ENCODE peak calls at places on chromosome X, in six cellular contexts. One of them, this sample, is unnamed.

GRCh38 chrX:110402091-110402854 is 43.6 kb downstream of the RTL9 start:
- DNase-seq in tibial nerve: peak
- DNase-seq in suprapubic skin: peak
- DNase-seq in upper lobe of left lung: no peak
- DNase-seq in sigmoid colon: peak
- DNase-seq in A549: peak
- DNase-seq in this sample: no peak

GRCh38 chrX:100745806-100746537 is 14.1 kb upstream of the SYTL4 start:
- DNase-seq in suprapubic skin: no peak
- DNase-seq in tibial nerve: peak
- DNase-seq in A549: no peak
- DNase-seq in upper lobe of left lung: no peak
- DNase-seq in sigmoid colon: peak
- DNase-seq in this sample: peak

GRCh38 chrX:131778269-131779218 is 234.7 kb downstream of the OR13H1 start:
- DNase-seq in tibial nerve: no peak
- DNase-seq in upper lobe of left lung: peak
- DNase-seq in suprapubic skin: peak
- DNase-seq in sigmoid colon: peak
- DNase-seq in A549: peak
- DNase-seq in this sample: peak

GRCh38 chrX:70554081-70554480 is 109.4 kb downstream of the DLG3 start:
- DNase-seq in A549: peak
- DNase-seq in suprapubic skin: no peak
- DNase-seq in upper lobe of left lung: no peak
- DNase-seq in tibial nerve: no peak
- DNase-seq in sigmoid colon: no peak
- DNase-seq in this sample: no peak

GRCh38 chrX:123731987-123732678 is 719 bp downstream of the THOC2 start:
- DNase-seq in tibial nerve: no peak
- DNase-seq in A549: peak
- DNase-seq in upper lobe of left lung: no peak
- DNase-seq in suprapubic skin: peak
- DNase-seq in sigmoid colon: no peak
- DNase-seq in this sample: peak

GRCh38 chrX:132750312-132751042 is 208.0 kb downstream of the HS6ST2 start:
- DNase-seq in suprapubic skin: no peak
- DNase-seq in sigmoid colon: no peak
- DNase-seq in upper lobe of left lung: no peak
- DNase-seq in tibial nerve: no peak
- DNase-seq in A549: no peak
- DNase-seq in this sample: no peak

GRCh38 chrX:139795196-139795595 is 87.2 kb upstream of the MCF2 start:
- DNase-seq in sigmoid colon: no peak
- DNase-seq in upper lobe of left lung: no peak
- DNase-seq in suprapubic skin: no peak
- DNase-seq in A549: no peak
- DNase-seq in tibial nerve: no peak
- DNase-seq in this sample: no peak

GRCh38 chrX:123562342-123563146 is 170.3 kb downstream of the THOC2 start:
- DNase-seq in sigmoid colon: no peak
- DNase-seq in upper lobe of left lung: no peak
- DNase-seq in suprapubic skin: no peak
- DNase-seq in A549: no peak
- DNase-seq in tibial nerve: no peak
- DNase-seq in this sample: no peak

GRCh38 chrX:153649178-153649914 is 2.3 kb downstream of the DUSP9 start:
- DNase-seq in A549: peak
- DNase-seq in suprapubic skin: peak
- DNase-seq in tibial nerve: no peak
- DNase-seq in upper lobe of left lung: peak
- DNase-seq in sigmoid colon: peak
- DNase-seq in this sample: peak

GRCh38 chrX:37472836-37473235 is 98.6 kb upstream of the LANCL3 start:
- DNase-seq in suprapubic skin: no peak
- DNase-seq in sigmoid colon: no peak
- DNase-seq in upper lobe of left lung: no peak
- DNase-seq in tibial nerve: no peak
- DNase-seq in A549: no peak
- DNase-seq in this sample: no peak

GRCh38 chrX:18649498-18649951 is 22.4 kb downstream of the RS1 start:
- DNase-seq in sigmoid colon: no peak
- DNase-seq in upper lobe of left lung: peak
- DNase-seq in A549: no peak
- DNase-seq in suprapubic skin: no peak
- DNase-seq in tibial nerve: no peak
- DNase-seq in this sample: no peak

GRCh38 chrX:38965883-38966282 is 164.6 kb downstream of the MID1IP1 start:
- DNase-seq in suprapubic skin: no peak
- DNase-seq in sigmoid colon: no peak
- DNase-seq in A549: no peak
- DNase-seq in tibial nerve: no peak
- DNase-seq in upper lobe of left lung: no peak
- DNase-seq in this sample: no peak

GRCh38 chrX:110851780-110852179 is 56.2 kb upstream of the CHRDL1 start:
- DNase-seq in sigmoid colon: no peak
- DNase-seq in suprapubic skin: no peak
- DNase-seq in upper lobe of left lung: no peak
- DNase-seq in tibial nerve: no peak
- DNase-seq in A549: peak
- DNase-seq in this sample: no peak

GRCh38 chrX:45068555-45068954 is 132.1 kb downstream of the DIPK2B start:
- DNase-seq in sigmoid colon: no peak
- DNase-seq in upper lobe of left lung: no peak
- DNase-seq in tibial nerve: no peak
- DNase-seq in A549: no peak
- DNase-seq in suprapubic skin: no peak
- DNase-seq in this sample: no peak

GRCh38 chrX:114532093-114532805 is 51.6 kb upstream of the HTR2C start:
- DNase-seq in tibial nerve: no peak
- DNase-seq in suprapubic skin: no peak
- DNase-seq in A549: no peak
- DNase-seq in upper lobe of left lung: no peak
- DNase-seq in sigmoid colon: no peak
- DNase-seq in this sample: no peak

GRCh38 chrX:100652266-100652665 is 8.3 kb downstream of the SRPX2 start:
- DNase-seq in suprapubic skin: no peak
- DNase-seq in A549: no peak
- DNase-seq in upper lobe of left lung: no peak
- DNase-seq in tibial nerve: no peak
- DNase-seq in sigmoid colon: no peak
- DNase-seq in this sample: no peak

GRCh38 chrX:139932077-139932900 is 564 bp downstream of the ATP11C start:
- DNase-seq in upper lobe of left lung: peak
- DNase-seq in sigmoid colon: peak
- DNase-seq in tibial nerve: peak
- DNase-seq in A549: peak
- DNase-seq in suprapubic skin: peak
- DNase-seq in this sample: peak

GRCh38 chrX:39907964-39908616 is 189.7 kb downstream of the BCOR start:
- DNase-seq in suprapubic skin: no peak
- DNase-seq in sigmoid colon: peak
- DNase-seq in upper lobe of left lung: peak
- DNase-seq in tibial nerve: peak
- DNase-seq in A549: peak
- DNase-seq in this sample: peak

GRCh38 chrX:12844319-12844718 is 22.6 kb upstream of the TLR7 start:
- DNase-seq in tibial nerve: no peak
- DNase-seq in suprapubic skin: no peak
- DNase-seq in A549: no peak
- DNase-seq in sigmoid colon: no peak
- DNase-seq in upper lobe of left lung: no peak
- DNase-seq in this sample: no peak

GRCh38 chrX:115560978-115561604 is at the start of gene PLS3:
- DNase-seq in suprapubic skin: peak
- DNase-seq in upper lobe of left lung: peak
- DNase-seq in A549: peak
- DNase-seq in tibial nerve: peak
- DNase-seq in sigmoid colon: peak
- DNase-seq in this sample: peak

GRCh38 chrX:53483838-53484420 is 49.8 kb upstream of the HSD17B10 start:
- DNase-seq in A549: no peak
- DNase-seq in suprapubic skin: no peak
- DNase-seq in tibial nerve: no peak
- DNase-seq in upper lobe of left lung: no peak
- DNase-seq in sigmoid colon: no peak
- DNase-seq in this sample: no peak

GRCh38 chrX:119539872-119540271 is 25.3 kb downstream of the STEEP1 start:
- DNase-seq in upper lobe of left lung: no peak
- DNase-seq in A549: no peak
- DNase-seq in sigmoid colon: no peak
- DNase-seq in tibial nerve: no peak
- DNase-seq in suprapubic skin: no peak
- DNase-seq in this sample: no peak
- TF ChIP-seq CTCF in upper lobe of left lung: no peak
- TF ChIP-seq CTCF in A549: no peak
- TF ChIP-seq CTCF in sigmoid colon: no peak
- TF ChIP-seq CTCF in tibial nerve: no peak
- TF ChIP-seq CTCF in suprapubic skin: no peak
- TF ChIP-seq CTCF in this sample: no peak

GRCh38 chrX:135530097-135530496 is 9.6 kb downstream of the INTS6L start:
- DNase-seq in suprapubic skin: no peak
- DNase-seq in sigmoid colon: no peak
- DNase-seq in tibial nerve: no peak
- DNase-seq in upper lobe of left lung: no peak
- DNase-seq in A549: no peak
- DNase-seq in this sample: no peak

GRCh38 chrX:135535077-135535630 is 14.7 kb downstream of the INTS6L start:
- DNase-seq in upper lobe of left lung: no peak
- DNase-seq in suprapubic skin: no peak
- DNase-seq in sigmoid colon: no peak
- DNase-seq in tibial nerve: no peak
- DNase-seq in A549: no peak
- DNase-seq in this sample: no peak

GRCh38 chrX:135528756-135529155 is 8.3 kb downstream of the INTS6L start:
- DNase-seq in A549: no peak
- DNase-seq in sigmoid colon: no peak
- DNase-seq in upper lobe of left lung: no peak
- DNase-seq in tibial nerve: no peak
- DNase-seq in suprapubic skin: no peak
- DNase-seq in this sample: no peak

GRCh38 chrX:135528274-135528673 is 7.8 kb downstream of the INTS6L start:
- DNase-seq in tibial nerve: no peak
- DNase-seq in A549: no peak
- DNase-seq in suprapubic skin: no peak
- DNase-seq in upper lobe of left lung: no peak
- DNase-seq in sigmoid colon: no peak
- DNase-seq in this sample: no peak

DNA sequence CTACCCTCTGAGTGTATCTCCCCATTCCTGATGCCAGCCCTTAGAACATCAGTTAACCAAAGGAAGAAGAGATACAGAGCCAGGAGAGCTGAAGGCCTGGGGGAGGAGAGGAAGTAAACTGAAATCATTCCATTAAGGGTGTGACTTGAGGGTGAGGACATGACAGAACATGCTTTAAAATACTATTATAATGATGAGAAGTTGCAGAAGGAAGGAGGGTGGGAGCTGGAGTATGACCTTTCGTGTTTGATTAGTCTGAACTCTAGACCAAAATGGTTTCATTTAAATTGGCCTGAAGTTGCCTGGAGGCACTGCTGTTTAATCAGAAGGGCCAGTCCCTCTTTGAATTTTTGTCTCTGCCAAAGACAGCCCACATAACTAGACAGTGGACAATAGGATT is 11.4 kb downstream of the INTS6L start:
- DNase-seq in upper lobe of left lung: no peak
- DNase-seq in sigmoid colon: no peak
- DNase-seq in tibial nerve: no peak
- DNase-seq in suprapubic skin: no peak
- DNase-seq in A549: no peak
- DNase-seq in this sample: no peak
- TF ChIP-seq EP300 in upper lobe of left lung: no peak
- TF ChIP-seq EP300 in sigmoid colon: no peak
- TF ChIP-seq EP300 in tibial nerve: no peak
- TF ChIP-seq EP300 in suprapubic skin: no peak
- TF ChIP-seq EP300 in A549: no peak
- TF ChIP-seq EP300 in this sample: no peak

GRCh38 chrX:48737213-48737938 is 24.2 kb upstream of the GLOD5 start:
- DNase-seq in upper lobe of left lung: peak
- DNase-seq in suprapubic skin: peak
- DNase-seq in A549: peak
- DNase-seq in sigmoid colon: peak
- DNase-seq in tibial nerve: peak
- DNase-seq in this sample: peak
- TF ChIP-seq POLR2A in upper lobe of left lung: peak
- TF ChIP-seq POLR2A in suprapubic skin: no peak
- TF ChIP-seq POLR2A in A549: peak
- TF ChIP-seq POLR2A in sigmoid colon: peak
- TF ChIP-seq POLR2A in tibial nerve: peak
- TF ChIP-seq POLR2A in this sample: peak

GRCh38 chrX:23904096-23904495 is 3.6 kb downstream of the APOO start:
- DNase-seq in A549: no peak
- DNase-seq in suprapubic skin: no peak
- DNase-seq in upper lobe of left lung: no peak
- DNase-seq in sigmoid colon: no peak
- DNase-seq in tibial nerve: no peak
- DNase-seq in this sample: no peak

GRCh38 chrX:23907496-23908218 is at the start of the genes APOO and CXorf58:
- DNase-seq in tibial nerve: peak
- DNase-seq in upper lobe of left lung: peak
- DNase-seq in A549: peak
- DNase-seq in suprapubic skin: peak
- DNase-seq in sigmoid colon: peak
- DNase-seq in this sample: peak

GRCh38 chrX:23907106-23907495 is 637 bp downstream of the APOO start:
- DNase-seq in suprapubic skin: no peak
- DNase-seq in A549: no peak
- DNase-seq in sigmoid colon: no peak
- DNase-seq in upper lobe of left lung: no peak
- DNase-seq in tibial nerve: no peak
- DNase-seq in this sample: no peak

GRCh38 chrX:23911436-23911835 is 3.6 kb downstream of the CXorf58 start:
- DNase-seq in upper lobe of left lung: no peak
- DNase-seq in suprapubic skin: no peak
- DNase-seq in sigmoid colon: no peak
- DNase-seq in tibial nerve: no peak
- DNase-seq in A549: no peak
- DNase-seq in this sample: no peak

DNA sequence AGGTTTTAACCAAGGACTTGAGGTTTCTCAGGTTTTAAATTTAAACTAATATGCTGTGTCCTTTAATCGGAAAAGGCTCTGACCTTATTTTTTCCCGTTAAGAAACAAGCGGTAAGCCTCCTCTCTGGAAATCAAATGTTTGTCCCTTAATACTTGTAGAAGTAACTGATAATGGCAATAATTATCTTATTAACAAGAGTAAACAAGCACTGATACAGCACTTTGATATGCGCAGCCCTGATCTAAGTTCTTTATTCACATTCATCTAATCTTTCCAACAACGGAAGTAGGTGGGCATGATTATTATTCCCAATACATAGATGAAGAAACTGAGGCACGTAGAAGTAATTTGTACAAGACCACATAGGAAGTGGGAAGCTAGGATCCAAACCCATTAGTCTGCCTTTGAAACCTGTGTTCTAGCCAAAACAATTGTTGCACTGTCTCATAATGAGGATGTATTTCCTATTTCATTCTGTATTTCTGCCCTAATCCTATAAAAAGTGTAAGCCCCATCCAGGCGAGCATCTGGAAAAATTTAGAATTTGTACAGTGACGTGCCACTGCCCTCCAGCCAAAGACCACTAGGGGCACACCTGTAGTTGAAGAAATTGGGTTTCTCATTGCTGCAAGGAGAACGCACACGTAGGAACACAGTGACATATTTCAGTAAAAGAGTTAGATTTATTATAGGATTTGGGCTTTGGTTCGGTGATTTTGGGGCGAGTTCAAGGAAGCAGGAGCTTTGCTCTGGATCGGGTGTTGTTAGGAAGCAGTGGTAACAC is 605 bp downstream of the CXorf58 start:
- DNase-seq in suprapubic skin: no peak
- DNase-seq in A549: no peak
- DNase-seq in sigmoid colon: no peak
- DNase-seq in upper lobe of left lung: no peak
- DNase-seq in tibial nerve: no peak
- DNase-seq in this sample: no peak
- TF ChIP-seq CTCF in suprapubic skin: no peak
- TF ChIP-seq CTCF in A549: no peak
- TF ChIP-seq CTCF in sigmoid colon: no peak
- TF ChIP-seq CTCF in upper lobe of left lung: peak
- TF ChIP-seq CTCF in tibial nerve: no peak
- TF ChIP-seq CTCF in this sample: no peak

This sample was measured in ovary.